ENCODE peak calls at places on chromosomes 12 and 14, in ten cellular contexts. K is A549, S is choroid plexus epithelial cell, R is AML-193, Y is psoas muscle, B is heart left ventricle, V is fibroblast of the aortic adventitia, O is dorsolateral prefrontal cortex, L is progenitor cell of endocrine pancreas, J is H9. P is an unnamed sample.

GRCh38 chr12:79983969-79984629 is 49.2 kb upstream of the PPP1R12A start:
- DNase-seq in L (no peak), Y (no peak), O (no peak), V (peak; percentile 87), S (peak; percentile 17), R (no peak), K (peak; percentile 33), J (no peak), B (no peak), P (no peak)

GRCh38 chr14:39555749-39556148 is 123.5 kb upstream of the FBXO33 start:
- DNase-seq in B (peak; percentile 8), O (no peak), L (no peak), V (no peak), R (no peak), Y (no peak), S (no peak), K (no peak), J (no peak), P (peak; percentile 16)

GRCh38 chr12:50197297-50197727 is 30.1 kb upstream of the CERS5 start:
- DNase-seq in Y (no peak), V (peak; percentile 59), O (no peak), K (no peak), B (no peak), R (no peak), S (peak; percentile 48), L (no peak), J (no peak), P (no peak)

GRCh38 chr14:104973215-104974145 is 4.7 kb downstream of the AHNAK2 start:
- DNase-seq in R (no peak), L (no peak), O (peak; percentile 30), V (peak; percentile 97), B (peak; percentile 67), S (peak; percentile 91), K (peak; percentile 97), J (peak; percentile 55), Y (peak; percentile 87), P (no peak)

GRCh38 chr12:6958609-6959375 is 7.6 kb downstream of the PTPN6 start:
- DNase-seq in L (no peak), O (no peak), R (peak; percentile 66), V (no peak), J (no peak), K (no peak), S (no peak), Y (peak; percentile 61), B (peak; percentile 64), P (no peak)

GRCh38 chr12:124390442-124391116 is 95.7 kb downstream of the RFLNA start:
- DNase-seq in R (peak; percentile 61), O (no peak), B (peak; percentile 58), K (peak; percentile 78), V (peak; percentile 80), Y (peak; percentile 84), S (peak; percentile 86), J (no peak), L (no peak), P (no peak)

GRCh38 chr14:54420478-54421116 is 20.6 kb downstream of the CNIH1 start:
- DNase-seq in V (peak; percentile 69), Y (no peak), S (peak; percentile 81), R (no peak), O (peak; percentile 40), B (peak; percentile 25), K (peak; percentile 53), L (no peak), J (no peak), P (no peak)

GRCh38 chr12:49842519-49843352 is at the start of gene BCDIN3D:
- DNase-seq in V (peak; percentile 91), S (peak; percentile 93), B (peak; percentile 91), J (peak; percentile 93), R (peak; percentile 84), L (peak; percentile 71), Y (peak; percentile 96), K (peak; percentile 94), O (peak; percentile 90), P (peak; percentile 90)

GRCh38 chr12:114004402-114004801 is 38.3 kb upstream of the RBM19 start:
- DNase-seq in Y (no peak), R (no peak), S (no peak), V (no peak), B (no peak), J (no peak), K (no peak), L (no peak), O (no peak), P (no peak)

GRCh38 chr12:56987551-56988053 is 18.7 kb downstream of the ZBTB39 start:
- DNase-seq in R (peak; percentile 73), V (peak; percentile 74), Y (peak; percentile 87), O (peak; percentile 86), S (peak; percentile 86), L (peak; percentile 69), K (peak; percentile 82), J (peak; percentile 92), B (peak; percentile 80), P (peak; percentile 73)

GRCh38 chr14:69719501-69719951 is 47.4 kb upstream of the SRSF5 start:
- DNase-seq in S (peak; percentile 98), L (no peak), J (peak; percentile 40), K (no peak), B (peak; percentile 49), Y (no peak), R (peak; percentile 82), O (no peak), V (peak; percentile 94), P (no peak)

GRCh38 chr14:100471451-100472093 is 115.6 kb downstream of the BEGAIN start:
- DNase-seq in B (no peak), L (no peak), Y (peak; percentile 86), O (no peak), R (no peak), S (no peak), K (no peak), V (no peak), J (no peak), P (no peak)

GRCh38 chr12:50309950-50310349 is 26.6 kb upstream of the LIMA1 start:
- DNase-seq in O (no peak), V (no peak), Y (no peak), R (no peak), J (no peak), L (no peak), K (no peak), S (no peak), B (no peak), P (no peak)

GRCh38 chr12:5718680-5719079 is 226.4 kb downstream of the ANO2 start:
- DNase-seq in V (no peak), B (peak; percentile 67), L (no peak), O (no peak), Y (no peak), R (no peak), J (peak; percentile 14), S (no peak), K (no peak), P (no peak)

GRCh38 chr12:113159937-113160336 is 10.4 kb downstream of the CFAP73 start:
- DNase-seq in K (no peak), B (no peak), O (peak; percentile 30), S (no peak), Y (no peak), L (no peak), R (no peak), V (no peak), J (no peak), P (no peak)

P was measured in posterior cingulate gyrus.